ENCODE peak calls at places on chromosomes 7 and 10, in six cellular contexts. G is H1, M is H9, R is IMR-90, O is mesenchymal stem cell, D is trophoblast cell. J is an unnamed sample.

GRCh38 chr7:121428857-121429489 is 32.9 kb upstream of the FAM3C start:
- DNase-seq in M (no peak), R (peak), D (peak), O (peak), G (no peak), J (no peak)

GRCh38 chr7:76509931-76510877 is at the start of gene UPK3B:
- DNase-seq in M (peak), R (no peak), O (no peak), G (peak), D (no peak), J (no peak)

GRCh38 chr7:25847331-25848070 is 304.5 kb upstream of the NFE2L3 start:
- DNase-seq in M (no peak), R (peak), G (no peak), D (peak), O (peak), J (no peak)

GRCh38 chr7:77649950-77650349 is 46.3 kb upstream of the RSBN1L start:
- DNase-seq in M (no peak), R (peak), D (no peak), G (no peak), O (peak), J (no peak)

GRCh38 chr7:111741811-111742240 is 179.5 kb upstream of the IMMP2L start:
- DNase-seq in M (peak), O (peak), R (peak), G (no peak), D (peak), J (peak)

GRCh38 chr10:60425392-60426110 is 35.9 kb upstream of the ANK3 start:
- DNase-seq in R (peak), G (no peak), D (no peak), O (no peak), M (no peak), J (no peak)

GRCh38 chr7:77846317-77847092 is 47.9 kb downstream of the PHTF2 start:
- DNase-seq in D (no peak), G (no peak), R (no peak), O (no peak), M (no peak), J (no peak)

GRCh38 chr10:3776796-3777571 is 8.0 kb downstream of the KLF6 start:
- DNase-seq in O (peak), D (peak), G (no peak), M (peak), R (peak), J (no peak)

GRCh38 chr7:89988070-89988469 is 166.2 kb upstream of the STEAP1 start:
- DNase-seq in G (no peak), M (no peak), D (no peak), R (no peak), O (no peak), J (no peak)

GRCh38 chr10:6314620-6315205 is 112.0 kb downstream of the PFKFB3 start:
- DNase-seq in D (no peak), R (no peak), M (no peak), G (no peak), O (no peak), J (no peak)

GRCh38 chr10:1418031-1418550 is 319.2 kb downstream of the ADARB2 start:
- DNase-seq in G (no peak), M (no peak), R (no peak), O (no peak), D (no peak), J (no peak)

GRCh38 chr7:125643302-125643701 is 713.7 kb upstream of the POT1 start:
- DNase-seq in O (no peak), R (no peak), G (no peak), D (no peak), M (no peak), J (no peak)

GRCh38 chr7:148093375-148094166 is 497.0 kb upstream of the C7orf33 start:
- DNase-seq in G (no peak), D (no peak), R (no peak), M (no peak), O (no peak), J (no peak)

GRCh38 chr10:59025981-59026730 is 150.3 kb upstream of the PHYHIPL start:
- DNase-seq in R (no peak), O (no peak), G (no peak), D (no peak), M (peak), J (no peak)

GRCh38 chr7:503046-503574 is 16.5 kb downstream of the PDGFA start:
- DNase-seq in D (no peak), R (no peak), M (no peak), O (no peak), G (no peak), J (no peak)

GRCh38 chr10:11810313-11810766 is 12.8 kb upstream of the PROSER2 start:
- DNase-seq in D (peak), R (peak), M (no peak), G (no peak), O (peak), J (no peak)

GRCh38 chr7:77331938-77332695 is 84.0 kb downstream of the GSAP start:
- DNase-seq in O (peak), D (peak), G (peak), R (peak), M (peak), J (peak)

GRCh38 chr7:78852951-78853350 is 600.5 kb downstream of the MAGI2 start:
- DNase-seq in M (no peak), D (peak), O (peak), R (peak), G (no peak), J (no peak)

GRCh38 chr10:16867990-16868389 is 50.8 kb upstream of the RSU1 start:
- DNase-seq in M (no peak), O (no peak), D (no peak), G (no peak), R (no peak), J (no peak)

GRCh38 chr7:139125637-139126036 is 16.1 kb upstream of the ZC3HAV1 start:
- DNase-seq in G (no peak), O (no peak), M (no peak), R (no peak), D (no peak), J (no peak)
- H2BK120ac ChIP-seq in G (no peak), O (no peak), M (no peak), R (no peak), D (no peak), J (no peak)

GRCh38 chr10:28047061-28047460 is 48.2 kb upstream of the ODAD2 start:
- DNase-seq in G (no peak), R (no peak), M (no peak), O (no peak), D (no peak), J (no peak)
- H2AFZ ChIP-seq in G (no peak), R (no peak), M (no peak), O (no peak), D (no peak), J (no peak)

DNA sequence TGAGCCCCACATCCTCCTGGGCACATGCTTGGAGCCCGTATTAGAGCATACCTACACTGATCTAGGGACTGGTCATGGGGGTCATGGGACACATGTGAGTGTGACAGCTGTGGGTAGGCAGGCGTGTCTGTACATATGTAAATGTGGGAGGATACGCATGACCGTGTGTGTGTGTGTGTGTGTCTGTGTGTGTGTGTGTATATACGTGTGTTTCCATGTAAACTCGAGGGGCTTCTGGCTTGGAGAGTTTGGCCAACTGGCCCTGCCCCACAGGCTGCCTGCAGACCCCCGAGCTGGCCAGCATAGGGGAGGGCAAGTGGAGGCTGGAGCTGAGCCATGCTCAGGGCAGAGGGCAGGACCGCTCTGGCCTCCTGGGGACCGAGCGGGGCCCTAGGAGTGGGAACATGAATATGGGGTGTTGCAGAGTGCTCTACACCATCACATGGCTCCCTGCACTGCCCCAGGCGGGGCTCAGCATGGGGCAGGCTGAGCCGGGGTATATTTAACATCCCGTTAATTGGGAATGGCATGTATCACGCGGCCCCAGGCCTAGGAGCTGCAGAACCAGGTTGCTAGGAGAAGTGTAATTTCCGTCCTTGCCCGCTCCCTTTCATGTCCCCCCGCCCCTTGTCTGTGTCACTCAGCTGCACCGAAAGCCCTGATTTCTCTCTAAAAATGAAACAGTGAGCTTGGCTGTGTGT is 152.7 kb upstream of the PCBD1 start:
- DNase-seq in R (no peak), M (no peak), D (no peak), G (no peak), O (no peak), J (no peak)
- H3K4me2 ChIP-seq in R (no peak), M (no peak), D (no peak), G (no peak), O (no peak), J (no peak)

DNA sequence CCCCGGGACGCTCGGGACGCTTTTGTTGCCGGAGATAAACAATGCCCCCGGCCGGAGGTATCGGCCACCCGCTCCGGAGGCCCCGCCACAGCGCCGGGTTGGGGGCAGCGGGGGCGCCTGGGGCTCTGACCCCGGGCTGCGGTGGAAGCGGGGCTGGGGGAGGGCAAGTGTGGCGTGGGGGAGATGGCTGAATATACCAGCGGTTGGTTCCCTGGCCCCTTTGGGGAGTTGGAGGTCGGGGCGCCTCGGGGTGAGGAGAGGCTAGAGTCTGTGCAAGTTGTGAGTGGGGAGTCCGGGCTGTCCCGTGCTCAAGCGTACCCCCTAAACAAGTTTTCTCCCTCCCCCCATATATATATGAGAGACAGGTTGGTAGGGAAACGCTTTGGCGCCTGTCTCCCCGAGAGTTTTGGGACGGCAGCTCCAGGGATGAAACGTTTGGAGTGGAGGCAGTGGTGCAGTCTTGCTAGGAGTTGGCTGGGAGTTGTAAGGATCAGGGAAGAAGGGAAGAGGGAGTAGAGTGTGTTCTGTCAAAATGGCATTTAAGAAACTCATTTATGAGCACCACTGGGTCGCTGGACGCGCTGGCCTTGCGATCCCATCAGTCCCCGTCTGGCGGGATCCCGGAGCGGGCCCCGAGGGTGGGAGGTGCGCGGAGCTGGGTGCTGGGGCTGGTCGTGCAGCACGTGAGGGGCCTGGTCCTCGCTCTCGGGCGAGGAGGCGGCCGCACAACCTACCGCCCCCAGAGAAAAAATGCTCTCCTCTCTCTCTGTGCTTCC is 967 bp downstream of the TET1 start:
- DNase-seq in G (no peak), O (peak), D (no peak), R (peak), M (peak), J (peak)
- H2BK120ac ChIP-seq in G (no peak), O (peak), D (no peak), R (peak), M (no peak), J (peak)

DNA sequence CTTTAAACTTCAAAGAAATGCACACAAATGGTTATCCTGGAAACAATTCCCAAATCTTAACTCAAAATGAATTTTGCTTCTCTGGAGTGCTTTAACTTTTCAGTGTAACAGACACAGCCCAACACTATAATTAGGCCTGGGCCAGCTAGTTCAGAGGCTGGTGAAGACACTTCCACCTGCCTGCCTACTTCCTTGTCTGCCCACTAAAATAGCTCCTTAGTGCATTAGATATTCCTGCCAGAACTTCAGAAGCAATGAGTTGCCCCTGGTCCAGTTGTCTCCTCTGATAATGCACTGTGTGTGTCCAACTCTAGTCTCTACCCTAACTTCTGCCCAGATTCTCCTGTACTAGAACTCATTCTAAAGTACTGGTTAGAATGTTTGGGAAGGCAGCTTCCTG is 150.9 kb upstream of the PRSS58 start:
- DNase-seq in D (no peak), M (no peak), G (no peak), R (no peak), O (no peak), J (no peak)
- H2AFZ ChIP-seq in D (no peak), M (no peak), G (no peak), R (peak), O (peak), J (no peak)

DNA sequence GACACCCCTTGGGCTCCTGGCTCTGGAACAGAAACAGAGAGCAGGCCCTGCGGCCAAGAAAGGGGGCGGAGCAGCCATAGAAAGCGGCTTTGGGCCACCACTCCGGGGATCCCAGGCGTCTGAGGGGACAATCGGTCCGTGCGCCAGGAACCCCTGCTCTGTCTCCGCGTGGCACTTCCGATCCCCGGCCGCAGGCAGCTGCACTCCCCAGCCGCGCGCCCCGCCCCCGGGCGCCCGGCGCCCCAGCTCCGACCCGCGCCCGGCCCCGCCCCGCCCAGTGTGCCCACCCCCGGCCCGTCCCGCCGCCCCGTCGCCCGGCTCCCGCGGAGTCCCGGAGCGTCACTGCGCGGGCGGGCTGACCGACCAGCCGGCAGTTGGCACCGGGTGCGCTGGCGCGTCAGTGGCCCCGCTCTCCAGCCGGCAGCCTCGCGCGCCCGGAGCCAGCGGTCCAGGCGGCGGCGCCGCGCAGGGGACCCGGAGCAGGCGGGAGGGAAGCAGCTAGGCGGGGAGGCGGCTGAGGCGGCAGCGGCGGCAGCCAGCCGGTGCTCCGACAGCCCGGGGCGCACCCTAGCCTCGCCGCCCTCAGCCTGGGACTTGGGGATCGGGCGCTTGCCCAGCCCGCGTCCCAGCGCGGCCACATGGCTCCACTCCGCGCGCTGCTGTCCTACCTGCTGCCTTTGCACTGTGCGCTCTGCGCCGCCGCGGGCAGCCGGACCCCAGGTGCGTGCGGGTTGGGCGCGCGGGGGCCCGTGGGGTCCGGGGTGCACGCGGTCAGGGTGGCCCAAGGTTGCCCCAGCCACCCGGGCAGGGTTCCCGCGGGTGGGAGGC is at the start of gene ADAMTS14:
- DNase-seq in R (no peak), D (no peak), G (peak), O (peak), M (peak), J (peak)
- H3K4me2 ChIP-seq in R (peak), D (peak), G (peak), O (peak), M (peak), J (peak)

DNA sequence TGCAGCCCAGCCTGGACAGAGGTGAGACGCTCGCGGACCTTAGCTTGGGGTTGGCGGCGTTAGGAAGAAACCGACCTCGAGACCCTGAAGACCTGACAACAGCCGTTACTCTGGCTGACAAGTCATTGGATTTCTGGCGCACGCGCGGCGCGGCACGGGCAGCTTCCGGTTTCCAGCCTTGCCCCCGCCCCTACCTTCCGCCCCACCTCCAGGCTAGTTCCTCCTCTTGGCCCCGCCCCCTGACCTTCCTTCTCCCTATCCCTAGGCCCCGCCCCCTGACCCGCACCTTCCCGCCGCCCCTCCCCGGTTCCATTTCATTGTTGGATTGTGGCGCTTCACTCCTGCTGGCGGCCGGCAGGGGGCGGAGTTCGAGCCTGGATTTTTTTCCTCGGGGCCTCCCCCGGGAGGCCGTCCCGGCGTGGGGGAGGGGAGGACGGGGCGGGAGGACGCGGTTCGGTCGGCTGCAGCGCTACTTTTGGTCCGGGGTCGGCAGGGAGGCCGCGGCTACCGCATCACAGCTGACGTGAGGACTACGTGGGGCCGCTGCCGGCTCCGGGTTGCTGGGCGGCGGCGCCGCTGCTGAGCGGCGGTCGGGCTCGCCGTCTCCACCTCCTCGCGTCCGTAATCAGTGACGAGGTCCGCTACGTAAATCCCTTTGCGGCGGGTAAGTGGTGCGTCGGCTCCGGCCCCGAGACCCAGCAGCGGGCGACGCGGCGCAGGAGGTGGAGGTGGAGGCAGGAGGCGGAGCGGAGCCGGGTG is at the start of gene CREM:
- DNase-seq in M (peak), D (peak), G (peak), R (peak), O (peak), J (peak)
- H2BK120ac ChIP-seq in M (no peak), D (peak), G (no peak), R (peak), O (peak), J (no peak)

DNA sequence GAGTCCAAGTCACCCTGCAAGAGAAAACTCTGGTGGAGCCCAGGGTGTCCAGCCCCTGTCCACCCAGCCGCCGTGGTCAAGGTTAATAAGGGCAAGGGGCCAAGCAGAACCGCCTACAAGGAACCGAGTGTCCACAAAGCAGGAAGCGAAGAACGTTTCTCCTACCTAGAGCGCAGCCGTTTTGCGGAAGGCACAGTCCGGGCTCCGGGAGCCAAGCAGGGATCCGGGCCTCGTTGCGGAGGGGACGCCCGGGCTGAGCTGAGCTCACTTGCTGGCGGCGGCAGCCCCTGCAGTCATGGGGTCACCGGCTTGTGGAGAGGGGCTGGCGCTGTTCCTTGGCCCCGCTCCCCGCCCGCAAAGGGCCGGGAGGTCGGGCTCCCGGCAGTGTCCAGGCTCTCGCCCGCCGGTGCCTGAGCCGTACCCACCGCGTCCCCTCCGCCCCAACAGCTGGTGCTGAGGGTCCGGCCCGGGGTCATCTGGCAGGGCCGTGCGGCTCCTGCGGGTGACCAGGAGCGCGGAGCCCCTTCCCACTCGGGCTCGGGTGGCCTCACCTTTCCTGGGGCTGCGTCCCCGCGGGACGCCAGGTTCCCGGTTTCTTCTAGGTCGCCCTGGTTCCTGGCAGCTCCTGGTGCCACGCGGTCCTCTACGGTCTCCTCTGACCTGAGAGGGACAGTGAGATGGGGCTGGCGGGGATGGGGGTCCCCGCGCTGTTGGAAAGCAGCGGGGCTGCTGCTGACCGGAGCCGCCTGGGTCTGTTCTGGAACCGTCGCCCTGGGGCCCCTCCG is 14.0 kb upstream of the ZNF273 start:
- DNase-seq in O (peak), G (no peak), D (no peak), M (no peak), R (no peak), J (no peak)
- H2AFZ ChIP-seq in O (peak), G (peak), D (peak), M (no peak), R (peak), J (peak)

GRCh38 chr10:100729877-100730738 is 15.3 kb upstream of the PAX2 start:
- DNase-seq in G (no peak), R (no peak), M (no peak), O (no peak), D (no peak), J (no peak)
- H3K4me2 ChIP-seq in G (peak), R (no peak), M (peak), O (peak), D (peak), J (no peak)

GRCh38 chr7:151689196-151689971 is 169.7 kb upstream of the RHEB start:
- DNase-seq in D (no peak), O (no peak), M (no peak), R (no peak), G (no peak), J (no peak)
- H2BK120ac ChIP-seq in D (peak), O (peak), M (no peak), R (peak), G (no peak), J (no peak)

J was measured in neuronal stem cell.